ENCODE peak calls at places on chromosomes 4 and X, in eight cellular contexts. U, A, K, E, H, R, G and D are unnamed samples.
A peak's percentile ranks its signal among the peaks of the same experiment; 100 is the strongest.

GRCh38 chrX:24860140-24860539 is 155.6 kb downstream of the ARX start:
- DNase-seq in R (no peak), E (no peak), U (no peak), G (no peak), K (no peak), H (no peak), A (no peak), D (no peak)

GRCh38 chrX:40244980-40245379 is 147.2 kb upstream of the BCOR start:
- DNase-seq in E (no peak), H (no peak), K (no peak), G (no peak), A (no peak), U (no peak), R (no peak), D (no peak)

GRCh38 chrX:124217289-124218251 is 114.9 kb upstream of the TEX13D start:
- DNase-seq in K (no peak), A (no peak), U (no peak), E (peak; percentile 56), G (no peak), H (no peak), R (no peak), D (no peak)

GRCh38 chr4:184746532-184746870 is 12.6 kb upstream of the CENPU start:
- DNase-seq in A (peak; percentile 79), E (no peak), K (peak; percentile 69), U (no peak), H (peak; percentile 85), R (no peak), G (peak; percentile 16), D (no peak)

GRCh38 chr4:49516796-49517195 is 530.7 kb downstream of the CWH43 start:
- DNase-seq in H (no peak), A (no peak), K (no peak), R (no peak), E (no peak), U (peak; percentile 74), G (no peak), D (no peak)

GRCh38 chrX:37652053-37652452 is 33.5 kb upstream of the XK start:
- DNase-seq in U (no peak), H (no peak), G (no peak), E (no peak), K (no peak), R (no peak), A (no peak), D (no peak)

GRCh38 chrX:155179343-155179997 is 36.8 kb upstream of the VBP1 start:
- DNase-seq in G (no peak), K (no peak), E (no peak), H (no peak), R (no peak), A (no peak), U (no peak), D (no peak)

GRCh38 chrX:54921427-54922021 is 900 bp downstream of the TRO start:
- DNase-seq in R (peak; percentile 76), G (peak; percentile 68), H (peak; percentile 77), A (peak; percentile 52), E (peak; percentile 44), U (peak; percentile 36), K (peak; percentile 81), D (peak; percentile 48)

GRCh38 chrX:152897216-152898144 is at the start of gene ZNF185:
- DNase-seq in K (no peak), H (peak; percentile 87), U (peak; percentile 82), G (no peak), R (no peak), E (no peak), A (peak; percentile 69), D (no peak)

GRCh38 chrX:110086916-110087484 is 84.1 kb downstream of the TMEM164 start:
- DNase-seq in G (no peak), K (no peak), A (no peak), H (no peak), U (no peak), R (no peak), E (no peak), D (no peak)

GRCh38 chr4:7747062-7747385 is 192.6 kb downstream of the AFAP1 start:
- DNase-seq in H (no peak), A (no peak), K (peak; percentile 90), R (no peak), U (no peak), E (no peak), G (peak; percentile 31), D (no peak)

GRCh38 chrX:9130031-9130430 is 96.1 kb upstream of the FAM9B start:
- DNase-seq in K (no peak), R (no peak), A (no peak), G (no peak), U (no peak), E (no peak), H (no peak), D (no peak)

GRCh38 chrX:9131066-9131465 is 97.1 kb upstream of the FAM9B start:
- DNase-seq in A (no peak), U (no peak), K (no peak), R (no peak), E (no peak), G (no peak), H (no peak), D (no peak)

GRCh38 chrX:9133426-9133825 is 99.5 kb upstream of the FAM9B start:
- DNase-seq in E (no peak), H (no peak), U (no peak), R (no peak), G (no peak), A (no peak), K (no peak), D (no peak)

GRCh38 chrX:9134341-9134740 is 100.4 kb upstream of the FAM9B start:
- DNase-seq in H (no peak), G (no peak), A (no peak), R (no peak), U (no peak), K (no peak), E (no peak), D (no peak)

DNA sequence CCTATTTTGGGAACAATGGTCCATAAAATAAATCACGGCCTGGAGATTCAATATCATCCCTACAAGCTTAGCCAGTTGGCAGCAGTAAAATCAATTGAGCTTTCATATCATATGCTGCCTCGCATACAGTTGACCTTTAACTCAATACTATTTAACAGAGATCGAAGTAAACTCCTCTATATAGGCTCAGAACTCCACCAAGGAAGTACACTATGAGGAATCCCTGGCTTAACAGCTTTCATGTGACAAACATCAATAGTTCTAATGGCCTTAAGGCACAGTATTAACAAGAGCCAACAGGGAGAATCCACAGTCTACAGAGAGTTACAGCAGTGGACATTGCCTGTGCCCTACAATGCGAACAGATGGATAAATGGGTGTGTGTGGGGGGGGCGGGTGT is 98.1 kb upstream of the FAM9B start:
- DNase-seq in A (no peak), K (no peak), R (no peak), H (no peak), U (no peak), E (no peak), G (no peak), D (no peak)
- H3K27ac ChIP-seq in A (no peak overlapping the region), K (no peak overlapping the region), R (no peak overlapping the region), H (no peak overlapping the region), U (no peak overlapping the region), E (no peak overlapping the region), G (no peak overlapping the region), D (no peak overlapping the region)

DNA sequence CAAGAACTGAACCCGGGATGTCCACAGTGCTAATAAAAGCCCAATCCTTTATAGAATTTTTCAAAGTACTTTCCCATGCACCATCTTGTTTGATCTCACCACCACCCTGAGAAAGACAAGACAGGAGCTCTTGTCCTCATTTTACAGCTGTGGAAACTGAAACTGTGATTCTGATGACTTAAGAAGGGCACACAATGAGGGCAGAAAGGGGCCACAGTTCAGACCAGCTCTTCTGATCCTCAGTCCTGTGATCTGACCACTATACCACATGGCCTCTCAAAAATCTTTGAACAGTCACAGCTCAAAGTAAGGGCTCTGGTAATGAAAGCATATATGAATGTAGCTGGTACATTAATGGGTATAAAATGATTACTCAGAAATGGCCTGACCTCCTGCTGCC is 127.3 kb upstream of the CPEB2 start:
- DNase-seq in E (no peak), R (no peak), A (no peak), U (no peak), K (no peak), G (no peak), H (no peak), D (no peak)
- H3K27ac ChIP-seq in E (no peak overlapping the region), R (no peak overlapping the region), A (no peak overlapping the region), U (no peak overlapping the region), K (no peak overlapping the region), G (no peak overlapping the region), H (no peak overlapping the region), D (no peak overlapping the region)

DNA sequence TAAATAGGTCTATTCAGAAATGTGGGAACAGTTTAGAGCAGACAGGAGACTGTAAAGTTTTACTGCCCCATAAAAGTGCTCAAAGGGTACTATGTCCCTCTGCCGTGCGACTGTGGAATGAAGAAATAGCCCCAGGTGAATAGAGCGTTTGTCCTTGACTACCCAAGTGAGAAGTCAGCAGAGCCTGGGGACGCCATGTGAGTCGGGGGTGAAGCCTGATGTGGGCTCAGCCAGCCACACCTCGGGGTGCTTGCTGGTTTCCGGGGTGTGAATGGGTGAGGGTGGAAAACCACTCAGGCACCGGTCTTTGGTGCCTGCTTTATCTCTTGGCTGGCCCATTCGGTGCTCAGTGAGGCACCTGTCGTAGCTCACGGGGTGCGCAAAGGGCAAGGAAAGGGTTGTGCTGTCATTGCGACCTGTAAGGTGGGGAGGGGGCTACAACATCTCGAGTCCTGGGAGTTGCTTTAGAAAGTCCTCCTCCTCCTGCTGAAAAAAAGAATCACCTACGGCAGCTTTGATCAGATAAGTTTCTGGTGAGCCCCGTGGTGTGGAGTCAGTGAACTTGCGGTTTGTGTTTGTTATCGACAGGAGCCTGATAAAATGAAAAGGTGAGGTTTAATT is 895 bp downstream of the TRIM2 start:
- DNase-seq in A (peak; percentile 58), K (no peak), R (no peak), H (peak; percentile 75), E (peak; percentile 26), G (no peak), U (no peak), D (no peak)
- H3K27ac ChIP-seq in A (peak overlapping the region; percentile 85), K (no peak overlapping the region), R (peak overlapping the region; percentile 74), H (peak overlapping the region; percentile 82), E (no peak overlapping the region), G (peak overlapping the region; percentile 97), U (peak overlapping the region; percentile 50), D (peak overlapping the region; percentile 96)

GRCh38 chrX:13468096-13468495 is 101.3 kb upstream of the EGFL6 start:
- DNase-seq in A (no peak), U (no peak), R (no peak), G (no peak), H (no peak), E (no peak), K (no peak), D (no peak)

GRCh38 chrX:13464599-13465275 is 104.7 kb upstream of the EGFL6 start:
- DNase-seq in H (no peak), G (no peak), K (no peak), E (no peak), A (no peak), R (no peak), U (no peak), D (no peak)

GRCh38 chrX:13467243-13467642 is 102.2 kb upstream of the EGFL6 start:
- DNase-seq in G (no peak), U (no peak), H (no peak), A (no peak), K (no peak), E (no peak), R (no peak), D (no peak)

DNA sequence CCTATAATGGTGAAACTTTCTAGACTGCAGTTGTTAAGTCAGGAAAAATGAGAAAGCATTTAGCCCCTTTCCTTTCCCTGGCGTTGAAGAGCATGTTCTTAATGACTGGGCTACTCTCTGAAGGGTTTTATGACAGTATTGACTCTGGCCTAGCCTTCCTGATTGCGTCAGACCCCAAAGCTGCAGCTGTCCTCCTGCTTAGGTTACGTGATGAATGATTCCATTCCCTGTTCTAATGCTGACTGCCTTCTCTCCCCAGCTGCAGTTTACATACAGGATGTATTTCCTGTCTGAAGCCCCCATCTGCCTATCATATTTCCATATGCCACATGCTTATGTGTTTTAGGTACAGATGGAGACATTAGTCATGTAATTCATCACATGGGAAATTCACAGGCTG is 105.8 kb upstream of the EGFL6 start:
- DNase-seq in R (no peak), H (no peak), A (no peak), G (no peak), U (no peak), E (no peak), K (peak; percentile 55), D (no peak)
- H3K27ac ChIP-seq in R (no peak overlapping the region), H (no peak overlapping the region), A (no peak overlapping the region), G (no peak overlapping the region), U (no peak overlapping the region), E (no peak overlapping the region), K (no peak overlapping the region), D (no peak overlapping the region)